ENCODE peak calls at places on chromosomes 5 and 9, in seven cellular contexts. One of them, this sample, is unnamed. For H3K27me3, the result is how much of the 10 kb centered on the place peaks cover.

GRCh38 chr9:78064075-78064474 is 32.5 kb upstream of the GNAQ start:
- DNase-seq in IMR-90: no peak
- DNase-seq in AG04450: no peak
- DNase-seq in PC-3: no peak
- DNase-seq in lower lobe of right lung: no peak
- DNase-seq in GM06990: no peak
- DNase-seq in lung: no peak
- DNase-seq in this sample: no peak

GRCh38 chr5:26833596-26833995 is 204.8 kb downstream of the CDH9 start:
- DNase-seq in IMR-90: no peak
- DNase-seq in AG04450: no peak
- DNase-seq in PC-3: peak
- DNase-seq in lower lobe of right lung: no peak
- DNase-seq in GM06990: no peak
- DNase-seq in lung: no peak
- DNase-seq in this sample: peak

GRCh38 chr9:87884578-87885459 is 2.1 kb downstream of the SPATA31E1 start:
- DNase-seq in IMR-90: no peak
- DNase-seq in AG04450: no peak
- DNase-seq in PC-3: no peak
- DNase-seq in lower lobe of right lung: no peak
- DNase-seq in GM06990: no peak
- DNase-seq in lung: no peak
- DNase-seq in this sample: no peak

GRCh38 chr9:77981332-77981731 is 50.3 kb downstream of the GNAQ start:
- DNase-seq in IMR-90: peak
- DNase-seq in AG04450: no peak
- DNase-seq in PC-3: no peak
- DNase-seq in lower lobe of right lung: no peak
- DNase-seq in GM06990: peak
- DNase-seq in lung: no peak
- DNase-seq in this sample: peak

GRCh38 chr9:117460743-117461142 is 45.9 kb upstream of the ASTN2 start:
- DNase-seq in IMR-90: no peak
- DNase-seq in AG04450: no peak
- DNase-seq in PC-3: no peak
- DNase-seq in lower lobe of right lung: no peak
- DNase-seq in GM06990: no peak
- DNase-seq in lung: no peak
- DNase-seq in this sample: no peak

GRCh38 chr9:127099664-127100063 is 22.8 kb downstream of the ANGPTL2 start:
- DNase-seq in IMR-90: no peak
- DNase-seq in AG04450: no peak
- DNase-seq in PC-3: no peak
- DNase-seq in lower lobe of right lung: no peak
- DNase-seq in GM06990: no peak
- DNase-seq in lung: no peak
- DNase-seq in this sample: no peak

GRCh38 chr5:76402251-76402879 is 720 bp upstream of the IQGAP2 start:
- DNase-seq in IMR-90: no peak
- DNase-seq in AG04450: no peak
- DNase-seq in PC-3: no peak
- DNase-seq in lower lobe of right lung: peak
- DNase-seq in GM06990: peak
- DNase-seq in lung: peak
- DNase-seq in this sample: peak

GRCh38 chr5:124865603-124866354 is 119.3 kb upstream of the ZNF608 start:
- DNase-seq in IMR-90: peak
- DNase-seq in AG04450: no peak
- DNase-seq in PC-3: no peak
- DNase-seq in lower lobe of right lung: no peak
- DNase-seq in GM06990: no peak
- DNase-seq in lung: no peak
- DNase-seq in this sample: peak

GRCh38 chr5:40436535-40437237 is 243.0 kb upstream of the PTGER4 start:
- DNase-seq in IMR-90: no peak
- DNase-seq in AG04450: no peak
- DNase-seq in PC-3: no peak
- DNase-seq in lower lobe of right lung: no peak
- DNase-seq in GM06990: no peak
- DNase-seq in lung: no peak
- DNase-seq in this sample: no peak

GRCh38 chr5:54894957-54895815 is 90.2 kb downstream of the ESM1 start:
- DNase-seq in IMR-90: peak
- DNase-seq in AG04450: no peak
- DNase-seq in PC-3: no peak
- DNase-seq in lower lobe of right lung: no peak
- DNase-seq in GM06990: no peak
- DNase-seq in lung: no peak
- DNase-seq in this sample: no peak

GRCh38 chr5:158074992-158075769 is 216.2 kb upstream of the CLINT1 start:
- DNase-seq in IMR-90: peak
- DNase-seq in AG04450: peak
- DNase-seq in PC-3: peak
- DNase-seq in lower lobe of right lung: no peak
- DNase-seq in GM06990: peak
- DNase-seq in lung: peak
- DNase-seq in this sample: peak

GRCh38 chr5:151150484-151151262 is 6.9 kb downstream of the ANXA6 start:
- DNase-seq in IMR-90: peak
- DNase-seq in AG04450: no peak
- DNase-seq in PC-3: no peak
- DNase-seq in lower lobe of right lung: peak
- DNase-seq in GM06990: peak
- DNase-seq in lung: no peak
- DNase-seq in this sample: no peak

GRCh38 chr5:7244208-7244607 is 151.7 kb upstream of the ADCY2 start:
- DNase-seq in IMR-90: no peak
- DNase-seq in AG04450: no peak
- DNase-seq in PC-3: no peak
- DNase-seq in lower lobe of right lung: no peak
- DNase-seq in GM06990: no peak
- DNase-seq in lung: no peak
- DNase-seq in this sample: no peak

GRCh38 chr9:34451135-34451534 is 7.2 kb downstream of the FAM219A start:
- DNase-seq in IMR-90: no peak
- DNase-seq in AG04450: no peak
- DNase-seq in PC-3: no peak
- DNase-seq in lower lobe of right lung: no peak
- DNase-seq in GM06990: no peak
- DNase-seq in lung: no peak
- DNase-seq in this sample: no peak

GRCh38 chr9:34451545-34451944 is 6.8 kb downstream of the FAM219A start:
- DNase-seq in IMR-90: peak
- DNase-seq in AG04450: no peak
- DNase-seq in PC-3: no peak
- DNase-seq in lower lobe of right lung: no peak
- DNase-seq in GM06990: peak
- DNase-seq in lung: no peak
- DNase-seq in this sample: no peak

GRCh38 chr9:34452568-34452967 is 5.8 kb downstream of the FAM219A start:
- DNase-seq in IMR-90: no peak
- DNase-seq in AG04450: no peak
- DNase-seq in PC-3: no peak
- DNase-seq in lower lobe of right lung: no peak
- DNase-seq in GM06990: no peak
- DNase-seq in lung: no peak
- DNase-seq in this sample: no peak

GRCh38 chr9:34454571-34455065 is 3.8 kb downstream of the FAM219A start:
- DNase-seq in IMR-90: peak
- DNase-seq in AG04450: no peak
- DNase-seq in PC-3: peak
- DNase-seq in lower lobe of right lung: no peak
- DNase-seq in GM06990: no peak
- DNase-seq in lung: no peak
- DNase-seq in this sample: peak

GRCh38 chr9:34450644-34451043 is 7.7 kb downstream of the FAM219A start:
- DNase-seq in IMR-90: no peak
- DNase-seq in AG04450: no peak
- DNase-seq in PC-3: no peak
- DNase-seq in lower lobe of right lung: no peak
- DNase-seq in GM06990: no peak
- DNase-seq in lung: no peak
- DNase-seq in this sample: no peak
- H3K4me3 ChIP-seq in IMR-90: no peak
- H3K4me3 ChIP-seq in AG04450: no peak
- H3K4me3 ChIP-seq in PC-3: no peak
- H3K4me3 ChIP-seq in lower lobe of right lung: no peak
- H3K4me3 ChIP-seq in GM06990: no peak
- H3K4me3 ChIP-seq in lung: no peak
- H3K4me3 ChIP-seq in this sample: no peak

GRCh38 chr5:146646441-146646840 is 130.5 kb upstream of the GPR151 start:
- DNase-seq in IMR-90: no peak
- DNase-seq in AG04450: no peak
- DNase-seq in PC-3: no peak
- DNase-seq in lower lobe of right lung: no peak
- DNase-seq in GM06990: no peak
- DNase-seq in lung: no peak
- DNase-seq in this sample: peak
- TF ChIP-seq CTCF in IMR-90: no peak
- TF ChIP-seq CTCF in AG04450: no peak
- TF ChIP-seq CTCF in PC-3: peak
- TF ChIP-seq CTCF in lower lobe of right lung: no peak
- TF ChIP-seq CTCF in GM06990: no peak
- TF ChIP-seq CTCF in lung: no peak
- TF ChIP-seq CTCF in this sample: no peak

GRCh38 chr9:135060461-135061116 is 26.9 kb upstream of the OLFM1 start:
- DNase-seq in IMR-90: no peak
- DNase-seq in AG04450: no peak
- DNase-seq in PC-3: no peak
- DNase-seq in lower lobe of right lung: peak
- DNase-seq in GM06990: no peak
- DNase-seq in lung: no peak
- DNase-seq in this sample: no peak
- H3K27me3 ChIP-seq in IMR-90: under half
- H3K27me3 ChIP-seq in AG04450: under half
- H3K27me3 ChIP-seq in PC-3: under half
- H3K27me3 ChIP-seq in lower lobe of right lung: under half
- H3K27me3 ChIP-seq in GM06990: under half
- H3K27me3 ChIP-seq in lung: under half
- H3K27me3 ChIP-seq in this sample: under half

GRCh38 chr5:141399555-141400258 is 2.0 kb downstream of the PCDHGB5 start:
- DNase-seq in IMR-90: no peak
- DNase-seq in AG04450: no peak
- DNase-seq in PC-3: no peak
- DNase-seq in lower lobe of right lung: no peak
- DNase-seq in GM06990: no peak
- DNase-seq in lung: no peak
- DNase-seq in this sample: no peak
- H3K4me3 ChIP-seq in IMR-90: peak
- H3K4me3 ChIP-seq in AG04450: no peak
- H3K4me3 ChIP-seq in PC-3: no peak
- H3K4me3 ChIP-seq in lower lobe of right lung: no peak
- H3K4me3 ChIP-seq in GM06990: no peak
- H3K4me3 ChIP-seq in lung: no peak
- H3K4me3 ChIP-seq in this sample: no peak

GRCh38 chr5:115028557-115028956 is 141.2 kb downstream of the TRIM36 start:
- DNase-seq in IMR-90: no peak
- DNase-seq in AG04450: no peak
- DNase-seq in PC-3: no peak
- DNase-seq in lower lobe of right lung: no peak
- DNase-seq in GM06990: no peak
- DNase-seq in lung: no peak
- DNase-seq in this sample: no peak

DNA sequence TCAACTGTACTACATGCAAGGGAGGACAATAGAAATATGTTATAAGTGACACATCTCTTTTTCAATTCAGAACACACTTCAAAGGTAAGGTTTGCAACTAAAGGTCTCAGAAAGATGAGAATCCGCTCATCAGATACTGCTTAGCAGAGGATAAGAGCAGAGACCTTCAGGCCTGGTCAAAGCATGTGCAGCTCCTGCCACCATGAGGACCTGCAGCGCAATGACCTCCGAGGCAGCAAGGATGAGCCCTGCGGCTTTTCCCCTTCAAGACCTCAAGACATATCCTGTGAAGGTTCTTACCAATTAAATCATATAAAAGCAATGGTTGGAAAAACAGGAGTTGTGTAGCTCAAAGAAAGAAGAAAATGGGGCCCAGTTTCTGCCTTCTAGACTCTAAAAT is 135.8 kb downstream of the TRIM36 start:
- DNase-seq in IMR-90: no peak
- DNase-seq in AG04450: no peak
- DNase-seq in PC-3: no peak
- DNase-seq in lower lobe of right lung: no peak
- DNase-seq in GM06990: peak
- DNase-seq in lung: no peak
- DNase-seq in this sample: no peak
- TF ChIP-seq CTCF in IMR-90: peak
- TF ChIP-seq CTCF in AG04450: no peak
- TF ChIP-seq CTCF in PC-3: peak
- TF ChIP-seq CTCF in lower lobe of right lung: no peak
- TF ChIP-seq CTCF in GM06990: peak
- TF ChIP-seq CTCF in lung: no peak
- TF ChIP-seq CTCF in this sample: no peak

This sample was measured in bronchial epithelial cell.